ENCODE peak calls at places on chromosome 14, in seven cellular contexts. X, F, S, J, T, P and G are unnamed samples. For H3K4me1, the result is how much of the 10 kb centered on the place peaks cover.

GRCh38 chr14:94161979-94162378 is 12.1 kb upstream of the PPP4R4 start:
- DNase-seq in T (peak), F (no peak), P (no peak), J (no peak), X (no peak), S (no peak), G (no peak)

GRCh38 chr14:35335388-35336092 is 43.4 kb downstream of the PSMA6 start:
- DNase-seq in S (peak), P (peak), X (no peak), T (peak), F (peak), J (no peak), G (peak)

GRCh38 chr14:105980224-105980623 is 453.8 kb downstream of the TMEM121 start:
- DNase-seq in P (no peak), J (no peak), X (peak), S (no peak), F (no peak), T (no peak), G (no peak)

GRCh38 chr14:82438416-82438815 is 904.8 kb upstream of the SEL1L start:
- DNase-seq in F (no peak), S (no peak), T (no peak), J (no peak), P (no peak), X (no peak), G (no peak)

GRCh38 chr14:90698379-90698869 is 117.8 kb downstream of the TTC7B start:
- DNase-seq in S (no peak), F (peak), T (peak), X (peak), P (peak), J (no peak), G (peak)

GRCh38 chr14:77580964-77581505 is 35.4 kb downstream of the SPTLC2 start:
- DNase-seq in P (peak), X (peak), S (no peak), J (no peak), F (peak), T (peak), G (no peak)

GRCh38 chr14:70018713-70019201 is 139.5 kb downstream of the SMOC1 start:
- DNase-seq in P (peak), X (peak), T (peak), S (no peak), J (no peak), F (no peak), G (no peak)

GRCh38 chr14:36300337-36300736 is 20.1 kb downstream of the MBIP start:
- DNase-seq in P (peak), X (peak), S (peak), F (no peak), J (no peak), T (peak), G (no peak)

GRCh38 chr14:91261115-91261514 is 16.6 kb upstream of the GPR68 start:
- DNase-seq in F (no peak), P (no peak), S (no peak), T (no peak), X (no peak), J (no peak), G (no peak)

GRCh38 chr14:51328089-51328941 is 88.3 kb downstream of the TMX1 start:
- DNase-seq in P (peak), T (peak), S (no peak), F (no peak), J (peak), X (peak), G (no peak)

GRCh38 chr14:101965796-101966718 is 1.7 kb downstream of the DYNC1H1 start:
- DNase-seq in T (no peak), X (peak), S (no peak), J (no peak), F (no peak), P (peak), G (no peak)

GRCh38 chr14:60349663-60350365 is 100.8 kb downstream of the PPM1A start:
- DNase-seq in J (peak), S (peak), T (peak), X (peak), F (peak), P (peak), G (no peak)

GRCh38 chr14:93743270-93744060 is 44.8 kb downstream of the PRIMA1 start:
- DNase-seq in S (no peak), J (no peak), F (no peak), T (no peak), P (no peak), X (no peak), G (no peak)

GRCh38 chr14:103613517-103613916 is 15.5 kb upstream of the KLC1 start:
- DNase-seq in J (no peak), S (peak), F (no peak), T (peak), X (no peak), P (no peak), G (no peak)

GRCh38 chr14:90509403-90509802 is 112.6 kb downstream of the CALM1 start:
- DNase-seq in T (no peak), X (no peak), P (no peak), S (no peak), F (no peak), J (no peak), G (no peak)

GRCh38 chr14:99035268-99035667 is 236.7 kb downstream of the BCL11B start:
- DNase-seq in X (peak), S (no peak), P (no peak), F (no peak), T (peak), J (no peak), G (no peak)

GRCh38 chr14:88841741-88842140 is 17.3 kb downstream of the TTC8 start:
- DNase-seq in P (peak), S (no peak), T (no peak), F (no peak), J (no peak), X (peak), G (no peak)

GRCh38 chr14:63388766-63389431 is 70.2 kb upstream of the GPHB5 start:
- DNase-seq in S (peak), T (peak), F (peak), X (peak), J (peak), P (peak), G (peak)

GRCh38 chr14:71754422-71755095 is 177.7 kb upstream of the RGS6 start:
- DNase-seq in S (no peak), P (no peak), J (peak), F (no peak), X (no peak), T (no peak), G (no peak)

GRCh38 chr14:91186515-91187066 is 57.9 kb downstream of the GPR68 start:
- DNase-seq in F (no peak), X (peak), S (no peak), T (peak), P (no peak), J (no peak), G (no peak)

GRCh38 chr14:90491221-90491867 is 94.5 kb downstream of the CALM1 start:
- DNase-seq in X (peak), J (no peak), P (no peak), S (no peak), F (peak), T (peak), G (peak)

GRCh38 chr14:31962920-31963319 is 114.2 kb upstream of the ARHGAP5 start:
- DNase-seq in S (no peak), J (no peak), F (no peak), X (no peak), T (no peak), P (no peak), G (no peak)

GRCh38 chr14:41957459-41957858 is 350.8 kb downstream of the LRFN5 start:
- DNase-seq in P (no peak), S (no peak), T (no peak), F (no peak), X (no peak), J (no peak), G (no peak)

GRCh38 chr14:98015921-98016320 is 1218.7 kb downstream of the VRK1 start:
- DNase-seq in J (no peak), X (no peak), S (no peak), P (no peak), T (no peak), F (no peak), G (no peak)

GRCh38 chr14:81400202-81400678 is at the start of gene STON2:
- DNase-seq in X (peak), F (no peak), J (no peak), S (no peak), T (peak), P (no peak), G (no peak)

GRCh38 chr14:40796168-40796567 is 810.5 kb upstream of the LRFN5 start:
- DNase-seq in P (no peak), S (no peak), F (no peak), T (no peak), X (no peak), J (no peak), G (no peak)

GRCh38 chr14:30914812-30915211 is 40.5 kb downstream of the COCH start:
- DNase-seq in T (no peak), S (no peak), P (no peak), F (no peak), J (no peak), X (no peak), G (no peak)

GRCh38 chr14:98069712-98070133 is 1202.3 kb downstream of the BCL11B start:
- DNase-seq in X (peak), F (no peak), T (no peak), P (no peak), S (peak), J (peak), G (no peak)

GRCh38 chr14:20714593-20715250 is 26.2 kb downstream of the ANG start:
- DNase-seq in T (peak), X (peak), P (no peak), J (no peak), S (no peak), F (no peak), G (peak)

GRCh38 chr14:89807151-89807550 is 147.4 kb downstream of the EFCAB11 start:
- DNase-seq in X (no peak), S (no peak), T (peak), P (no peak), J (no peak), F (no peak), G (no peak)

DNA sequence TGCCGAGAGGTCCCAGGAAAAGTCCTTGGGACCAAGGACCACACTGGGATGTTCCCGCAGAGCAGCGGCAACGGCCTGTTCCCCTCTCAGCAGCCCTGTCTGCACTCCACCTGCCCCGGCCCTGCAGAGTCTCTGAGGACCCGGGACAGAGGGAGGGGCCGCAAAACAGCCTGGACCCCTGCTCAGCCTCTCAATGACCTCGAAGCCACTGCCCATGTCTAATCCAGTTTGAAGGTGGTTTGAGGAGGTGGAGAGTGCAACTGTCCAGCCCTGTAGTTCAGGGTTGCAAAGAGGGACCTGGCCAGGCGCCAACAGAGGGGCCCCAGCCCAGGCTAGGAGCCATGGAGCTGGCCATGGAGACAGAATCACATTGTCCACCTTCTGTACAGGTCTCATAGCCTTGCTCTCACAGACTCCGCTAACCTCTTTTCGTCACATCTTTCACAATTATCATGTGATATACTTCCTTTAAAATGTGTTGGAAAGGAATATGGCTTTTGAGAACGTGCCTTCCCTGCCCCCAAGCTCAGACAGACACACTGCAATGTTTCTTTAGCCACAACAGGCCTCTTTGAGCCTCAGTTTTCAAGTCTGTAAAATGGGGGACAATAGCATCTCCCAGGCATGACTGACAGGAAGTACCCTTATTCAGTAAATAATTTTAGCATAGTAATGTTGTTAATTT is 49.3 kb downstream of the ACTN1 start:
- DNase-seq in F (no peak), J (no peak), X (no peak), T (no peak), P (no peak), S (peak), G (peak)
- H3K4me1 ChIP-seq in F (under half), J (under half), X (under half), T (under half), P (under half), S (half or more), G (under half)

GRCh38 chr14:100081997-100082625 is 16.9 kb downstream of the EVL start:
- DNase-seq in F (no peak), P (no peak), S (no peak), X (no peak), T (no peak), J (no peak), G (no peak)
- H3K9ac ChIP-seq in F (no peak), P (no peak), S (no peak), X (no peak), T (no peak), J (no peak), G (no peak)

GRCh38 chr14:95520346-95520745 is 3.9 kb upstream of the SYNE3 start:
- DNase-seq in J (no peak), P (no peak), T (no peak), F (no peak), S (no peak), X (no peak), G (no peak)

GRCh38 chr14:95519699-95520098 is 3.2 kb upstream of the SYNE3 start:
- DNase-seq in S (no peak), F (peak), P (peak), T (peak), J (no peak), X (peak), G (peak)

GRCh38 chr14:95522116-95522515 is 5.7 kb upstream of the SYNE3 start:
- DNase-seq in J (no peak), F (no peak), X (no peak), S (no peak), P (no peak), T (no peak), G (no peak)

GRCh38 chr14:95522556-95522955 is 6.1 kb upstream of the SYNE3 start:
- DNase-seq in J (no peak), S (no peak), P (no peak), T (no peak), F (no peak), X (no peak), G (no peak)

GRCh38 chr14:95521001-95521400 is 4.6 kb upstream of the SYNE3 start:
- DNase-seq in P (no peak), J (no peak), S (peak), T (no peak), X (no peak), F (no peak), G (no peak)
- H3K4me1 ChIP-seq in P (under half), J (under half), S (half or more), T (under half), X (half or more), F (half or more), G (under half)

GRCh38 chr14:55807059-55807499 is 227.1 kb downstream of the KTN1 start:
- DNase-seq in P (peak), F (peak), J (no peak), X (peak), S (peak), T (peak), G (peak)
- H3K9ac ChIP-seq in P (no peak), F (no peak), J (no peak), X (no peak), S (no peak), T (no peak), G (no peak)

GRCh38 chr14:75448209-75448608 is 20.4 kb downstream of the JDP2 start:
- DNase-seq in J (no peak), X (no peak), P (no peak), T (no peak), F (no peak), S (no peak), G (no peak)

GRCh38 chr14:75450381-75451276 is 22.8 kb downstream of the JDP2 start:
- DNase-seq in J (peak), T (no peak), S (peak), P (no peak), F (no peak), X (peak), G (peak)

GRCh38 chr14:75452324-75452723 is 24.5 kb downstream of the JDP2 start:
- DNase-seq in X (no peak), P (no peak), F (no peak), J (peak), S (no peak), T (no peak), G (no peak)

GRCh38 chr14:75446447-75446846 is 18.6 kb downstream of the JDP2 start:
- DNase-seq in S (no peak), X (no peak), F (no peak), J (no peak), P (no peak), T (no peak), G (no peak)

DNA sequence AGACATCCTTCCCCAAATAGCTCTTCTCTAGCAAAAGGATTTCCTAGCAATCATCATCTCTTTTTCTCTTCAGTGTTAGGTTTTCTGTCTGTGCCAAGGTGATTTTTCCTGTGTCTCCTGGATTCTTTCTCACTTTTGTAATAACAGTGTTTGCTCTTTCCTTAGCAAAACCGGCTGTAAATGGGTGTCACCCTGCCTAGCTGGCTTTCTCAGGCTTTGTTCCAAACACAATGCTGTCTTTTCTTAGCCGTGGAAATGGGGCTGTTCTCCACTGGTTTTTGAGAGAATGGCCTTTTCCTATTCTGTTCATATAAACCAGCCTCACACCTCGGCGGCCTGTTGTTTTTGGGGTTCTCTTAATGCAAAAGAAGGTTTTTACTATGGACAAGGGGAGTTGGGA is 21.9 kb downstream of the JDP2 start:
- DNase-seq in J (no peak), T (no peak), P (no peak), S (no peak), X (peak), F (no peak), G (no peak)
- H3K4me1 ChIP-seq in J (under half), T (under half), P (under half), S (under half), X (half or more), F (under half), G (half or more)

DNA sequence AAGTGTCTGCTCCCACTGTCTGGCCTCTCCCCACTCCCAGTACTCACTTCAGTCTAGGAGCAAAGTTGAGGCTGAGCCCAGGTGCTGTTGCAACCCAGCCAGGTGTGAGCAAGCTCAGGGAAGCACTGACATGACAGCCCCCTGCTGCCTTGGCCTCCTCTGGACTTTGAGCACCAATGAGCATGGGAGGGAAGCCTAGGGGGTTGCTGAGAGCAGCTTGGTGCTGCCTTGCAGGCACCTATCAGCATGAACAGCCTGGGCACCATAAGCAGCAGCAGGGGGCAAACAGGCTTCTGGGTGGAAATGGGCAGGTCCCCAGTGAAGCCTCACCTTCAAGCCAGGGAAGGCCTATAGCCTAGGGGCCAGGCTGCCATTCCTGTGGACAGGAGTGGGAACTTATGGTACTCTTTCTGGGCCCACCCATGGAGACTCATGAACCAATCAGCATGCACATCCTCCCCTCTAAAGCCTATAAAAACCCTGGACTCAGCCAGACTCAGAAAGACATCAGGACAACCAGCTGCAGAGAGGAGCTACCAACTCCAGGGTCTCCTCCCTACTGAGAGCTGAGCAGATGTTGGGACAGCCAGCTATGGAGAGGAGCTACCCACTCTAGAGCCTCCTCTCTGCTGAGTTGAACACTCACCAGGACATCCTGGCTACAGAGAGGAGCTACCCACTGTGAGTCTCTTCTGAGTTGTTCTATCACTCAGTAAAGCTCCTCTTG is 49.3 kb downstream of the EGLN3 start:
- DNase-seq in J (no peak), T (no peak), F (no peak), X (no peak), P (no peak), S (no peak), G (no peak)
- H3K9ac ChIP-seq in J (no peak), T (no peak), F (no peak), X (no peak), P (no peak), S (no peak), G (no peak)